ENCODE peak calls at places on chromosomes 13 and 19, in six cellular contexts. D, U, G, O, Y and C are unnamed samples.

GRCh38 chr13:109243311-109243951 is 543.0 kb downstream of the IRS2 start:
- DNase-seq in Y (no peak), G (no peak), U (peak; percentile 89), O (no peak), D (no peak), C (peak; percentile 79)

GRCh38 chr19:5534787-5535586 is 32.8 kb downstream of the TINCR start:
- DNase-seq in U (peak; percentile 26), G (peak; percentile 46), Y (no peak), D (no peak), O (no peak), C (no peak)

GRCh38 chr19:56566904-56567273 is 379 bp upstream of the ZNF470 start:
- DNase-seq in U (peak; percentile 71), O (no peak), G (peak; percentile 63), D (no peak), Y (peak; percentile 67), C (no peak)

GRCh38 chr13:79900356-79900755 is 419.4 kb downstream of the NDFIP2 start:
- DNase-seq in U (no peak), G (no peak), Y (no peak), O (no peak), D (no peak), C (no peak)

GRCh38 chr19:29662604-29663404 is 2.5 kb upstream of the PLEKHF1 start:
- DNase-seq in D (no peak), U (peak; percentile 96), Y (peak; percentile 65), G (no peak), O (no peak), C (peak; percentile 67)

GRCh38 chr13:40664100-40665060 is 2.1 kb downstream of the FOXO1 start:
- DNase-seq in D (peak; percentile 66), U (peak; percentile 64), O (no peak), Y (peak; percentile 87), G (peak; percentile 71), C (peak; percentile 64)

GRCh38 chr19:46271488-46272197 is 25.2 kb upstream of the HIF3A start:
- DNase-seq in G (no peak), U (peak; percentile 33), Y (no peak), D (no peak), O (no peak), C (peak; percentile 68)

GRCh38 chr19:35585844-35586243 is at the start of gene PMIS2:
- DNase-seq in U (no peak), D (no peak), G (peak; percentile 38), O (no peak), Y (no peak), C (peak; percentile 5)

GRCh38 chr19:2115911-2116426 is 19.3 kb downstream of the IZUMO4 start:
- DNase-seq in O (no peak), Y (no peak), U (no peak), G (no peak), D (no peak), C (no peak)

GRCh38 chr19:44807162-44807561 is 1.7 kb upstream of the BCAM start:
- DNase-seq in D (no peak), G (no peak), U (no peak), O (no peak), Y (no peak), C (peak; percentile 78)

GRCh38 chr13:47049276-47049989 is 152.6 kb upstream of the HTR2A start:
- DNase-seq in U (no peak), D (no peak), O (no peak), G (no peak), Y (no peak), C (no peak)

GRCh38 chr19:12660980-12661379 is 5.6 kb downstream of the MAN2B1 start:
- DNase-seq in Y (no peak), U (no peak), O (no peak), G (no peak), D (no peak), C (no peak)

GRCh38 chr19:56866563-56866962 is 26.0 kb upstream of the PEG3 start:
- DNase-seq in Y (no peak), G (no peak), D (no peak), O (no peak), U (no peak), C (no peak)

GRCh38 chr19:37519890-37520289 is 13.2 kb downstream of the ZNF793 start:
- DNase-seq in D (no peak), O (no peak), G (no peak), U (no peak), Y (no peak), C (no peak)

GRCh38 chr19:40341601-40342482 is 6.4 kb downstream of the C19orf47 start:
- DNase-seq in D (no peak), G (no peak), U (peak; percentile 46), Y (peak; percentile 75), O (no peak), C (no peak)

DNA sequence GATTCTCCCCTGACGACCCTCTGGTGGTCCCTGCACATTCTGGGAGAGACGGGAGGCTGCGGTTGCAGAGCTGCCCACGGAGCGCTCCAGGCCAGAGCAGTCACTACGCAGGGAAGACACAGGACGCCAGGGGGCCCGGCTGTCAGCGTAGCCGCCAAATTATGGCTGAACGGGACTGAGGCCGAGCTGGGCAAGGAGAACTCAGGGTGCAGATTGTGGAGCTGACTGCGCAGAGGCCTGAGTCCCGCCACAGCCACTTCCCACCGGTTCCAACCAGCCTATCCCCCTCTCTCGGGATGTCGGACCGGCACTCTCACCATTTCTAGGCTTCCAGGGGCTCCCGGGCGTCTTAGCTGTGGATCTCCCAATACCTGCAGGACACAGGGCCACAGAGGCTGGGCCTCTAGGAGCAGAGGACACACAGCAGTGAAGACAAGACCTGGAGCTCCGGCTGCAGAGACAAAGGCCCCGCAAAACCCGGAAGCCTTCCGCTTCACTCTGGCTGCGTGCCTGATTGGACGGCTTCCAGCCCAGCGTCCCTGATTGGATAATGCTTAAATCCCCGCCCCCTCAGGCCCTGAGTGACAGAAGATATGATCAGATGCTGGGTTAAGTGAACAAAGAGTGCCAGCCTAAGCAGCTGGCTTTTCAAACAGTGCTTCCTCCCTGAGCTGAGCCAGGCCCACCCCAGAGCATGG is at the start of gene ZNF737:
- DNase-seq in U (peak; percentile 97), Y (peak; percentile 98), D (peak; percentile 85), G (peak; percentile 85), O (peak; percentile 67), C (peak; percentile 82)
- TF ChIP-seq CTCF in U (peak; percentile 32), Y (peak; percentile 60), D (no peak), G (no peak), O (no peak), C (no peak)

DNA sequence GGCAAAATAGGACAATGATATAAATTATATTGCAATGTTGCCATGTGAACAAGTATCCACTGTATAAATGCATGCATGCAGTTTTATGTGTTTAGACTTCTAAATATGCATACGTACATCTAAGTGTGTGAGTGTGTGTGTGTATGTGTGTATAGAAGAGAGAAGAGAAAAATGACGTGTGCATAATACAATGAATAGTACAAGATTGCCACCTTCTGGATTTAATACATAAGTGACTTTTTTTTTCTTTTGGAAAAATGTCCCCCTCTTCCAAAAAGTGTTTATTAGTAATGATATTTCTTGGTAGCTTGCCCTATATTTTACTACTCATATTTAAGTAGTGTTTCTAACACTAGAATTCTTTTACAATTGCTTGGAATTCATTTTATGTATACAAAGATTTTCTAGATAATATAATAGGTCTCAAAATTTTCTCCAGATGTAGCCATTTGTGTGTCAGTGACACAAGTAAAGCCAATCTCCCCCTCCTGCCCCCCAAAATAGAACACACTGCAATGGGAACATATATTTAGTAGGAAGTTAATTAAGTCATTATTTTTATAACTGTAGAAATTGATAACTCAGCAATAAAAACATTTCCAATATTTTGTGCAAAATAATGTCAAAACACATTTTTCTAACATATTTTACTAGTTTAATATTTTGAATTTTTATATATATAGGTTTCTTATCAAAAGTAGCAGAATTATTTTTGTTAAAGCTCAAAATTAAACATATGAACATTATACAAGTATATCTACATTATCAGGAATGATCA is 783.3 kb upstream of the ATXN8OS start:
- DNase-seq in O (no peak), D (no peak), Y (no peak), G (no peak), U (no peak), C (peak; percentile 36)
- TF ChIP-seq CTCF in O (no peak), D (no peak), Y (no peak), G (peak; percentile 10), U (no peak), C (peak; percentile 57)

GRCh38 chr13:44116562-44117315 is 237.0 kb downstream of the LACC1 start:
- DNase-seq in Y (no peak), U (peak; percentile 26), D (no peak), G (no peak), O (no peak), C (no peak)
- TF ChIP-seq CTCF in Y (peak; percentile 36), U (no peak), D (no peak), G (no peak), O (no peak), C (no peak)

GRCh38 chr19:34512254-34512796 is 30.8 kb downstream of the WTIP start:
- DNase-seq in U (no peak), Y (no peak), O (no peak), G (no peak), D (peak; percentile 11), C (no peak)
- TF ChIP-seq CTCF in U (no peak), Y (no peak), O (no peak), G (no peak), D (no peak), C (no peak)